ENCODE peak calls at places on chromosomes 1 and 21, in nine cellular contexts. B is spleen, P is stomach, W is K562, S is Peyer's patch, I is uterus, V is IMR-90, X is esophagus squamous epithelium, R is body of pancreas. Q is an unnamed sample.
A peak's percentile ranks its signal among the peaks of the same experiment; 100 is the strongest.

GRCh38 chr1:110875216-110875731 is 2.3 kb downstream of the CD53 start:
- DNase-seq in W (no peak), X (no peak), R (no peak), V (no peak), B (peak; percentile 83), S (no peak), P (peak; percentile 43), I (no peak), Q (no peak)

GRCh38 chr1:241610056-241610815 is 29.9 kb downstream of the CHML start:
- DNase-seq in X (no peak), P (peak; percentile 33), W (peak; percentile 38), V (peak; percentile 60), I (no peak), B (no peak), S (no peak), R (peak; percentile 49), Q (no peak)

GRCh38 chr1:41420877-41421276 is 59.6 kb downstream of the FOXO6 start:
- DNase-seq in P (no peak), B (no peak), R (no peak), I (no peak), W (no peak), X (no peak), S (no peak), V (no peak), Q (no peak)

GRCh38 chr1:226035915-226036314 is 26.6 kb upstream of the H3-3A start:
- DNase-seq in W (no peak), P (no peak), B (no peak), X (no peak), R (no peak), S (no peak), V (no peak), I (no peak), Q (no peak)

GRCh38 chr1:116118471-116118870 is 7.3 kb downstream of the MAB21L3 start:
- DNase-seq in P (no peak), S (no peak), X (no peak), I (no peak), W (no peak), V (no peak), B (no peak), R (no peak), Q (peak; percentile 39)

GRCh38 chr1:178599745-178600144 is 86.8 kb downstream of the TEX35 start:
- DNase-seq in S (no peak), X (no peak), V (no peak), W (no peak), P (no peak), I (no peak), B (no peak), R (no peak), Q (no peak)

GRCh38 chr1:235207202-235207565 is 46.1 kb upstream of the RBM34 start:
- DNase-seq in R (no peak), V (no peak), W (peak; percentile 11), P (no peak), I (no peak), X (no peak), B (no peak), S (no peak), Q (no peak)

GRCh38 chr1:117607471-117607870 is 1.6 kb downstream of the TENT5C start:
- DNase-seq in P (peak; percentile 75), I (peak; percentile 23), S (no peak), B (no peak), R (peak; percentile 69), X (no peak), V (no peak), W (no peak), Q (peak; percentile 72)

GRCh38 chr1:112807999-112808398 is 92.9 kb upstream of the PPM1J start:
- DNase-seq in V (no peak), I (no peak), P (no peak), B (no peak), S (no peak), X (no peak), W (no peak), R (no peak), Q (no peak)

GRCh38 chr1:26677306-26678115 is 18.3 kb upstream of the ARID1A start:
- DNase-seq in W (peak; percentile 77), B (peak; percentile 85), S (peak; percentile 83), X (no peak), I (peak; percentile 84), R (peak; percentile 97), V (peak; percentile 64), P (peak; percentile 94), Q (peak; percentile 99)

GRCh38 chr1:195591917-195592672 is 1016.1 kb downstream of the KCNT2 start:
- DNase-seq in W (no peak), B (no peak), I (no peak), V (peak; percentile 89), P (no peak), S (no peak), R (no peak), X (no peak), Q (no peak)

GRCh38 chr1:183318433-183318832 is 99.7 kb downstream of the NMNAT2 start:
- DNase-seq in P (peak; percentile 42), W (no peak), X (no peak), R (peak; percentile 87), V (peak; percentile 95), B (no peak), S (no peak), I (peak; percentile 93), Q (peak; percentile 85)

GRCh38 chr1:12144236-12144635 is 22.6 kb upstream of the TNFRSF1B start:
- DNase-seq in P (no peak), X (no peak), V (no peak), S (peak; percentile 84), W (no peak), R (no peak), B (peak; percentile 76), I (no peak), Q (no peak)

DNA sequence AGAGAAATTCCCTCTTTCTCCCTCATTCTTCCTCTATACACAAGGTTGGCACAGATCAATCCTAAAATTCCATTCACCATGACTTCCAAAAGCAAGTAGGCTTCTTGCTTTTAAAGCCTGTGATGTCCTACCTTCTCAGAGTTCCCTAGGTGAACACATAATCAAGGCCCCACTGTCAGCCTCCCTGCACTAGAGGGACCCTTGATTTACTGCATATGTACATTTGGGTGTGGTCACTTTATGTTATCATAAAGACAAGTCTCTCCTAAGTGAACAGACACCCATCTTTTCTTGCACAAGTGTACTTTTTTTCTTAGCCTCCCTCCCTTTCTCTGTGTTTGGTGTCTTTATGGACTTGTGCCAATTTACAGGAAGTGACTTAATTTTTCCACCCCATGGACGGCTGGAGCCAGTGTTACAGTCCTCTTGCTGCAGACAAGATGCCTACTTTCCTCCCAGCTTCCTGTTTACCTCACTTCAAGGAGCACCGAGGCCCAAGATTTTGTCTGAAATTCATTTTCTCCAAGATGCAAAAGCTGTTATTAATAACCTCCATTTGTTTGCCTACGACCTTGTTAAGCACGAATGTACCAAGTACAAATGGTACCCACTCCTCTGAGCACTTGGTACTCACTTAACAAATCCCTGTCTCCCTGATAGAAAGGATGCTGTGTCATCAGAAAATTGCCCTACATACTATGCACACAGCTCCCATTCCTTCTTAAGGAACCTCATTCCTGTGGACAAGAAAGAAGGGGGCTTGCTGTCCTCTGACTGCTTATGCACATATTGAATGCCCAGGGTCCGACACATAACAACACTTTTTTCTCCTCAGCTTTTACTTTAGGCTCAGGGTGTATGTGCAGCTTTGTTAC is 82.8 kb upstream of the SLC44A3 start:
- DNase-seq in X (no peak), B (no peak), P (no peak), I (no peak), S (no peak), V (peak; percentile 45), R (no peak), W (no peak), Q (no peak)
- H3K27ac ChIP-seq in X (no peak overlapping the region), B (no peak overlapping the region), P (no peak overlapping the region), I (no peak overlapping the region), S (no peak overlapping the region), V (peak overlapping the region; percentile 4), R (no peak overlapping the region), W (no peak overlapping the region), Q (no peak overlapping the region)

GRCh38 chr1:39491146-39491921 is at the start of gene BMP8A:
- DNase-seq in B (peak; percentile 92), V (no peak), P (peak; percentile 80), X (no peak), R (peak; percentile 83), S (peak; percentile 81), W (peak; percentile 97), I (peak; percentile 38), Q (peak; percentile 86)
- TF ChIP-seq POLR2A in B (no peak), V (no peak), P (no peak), X (no peak), R (no peak), S (no peak), W (no peak), I (peak; percentile 25), Q (peak; percentile 87)

DNA sequence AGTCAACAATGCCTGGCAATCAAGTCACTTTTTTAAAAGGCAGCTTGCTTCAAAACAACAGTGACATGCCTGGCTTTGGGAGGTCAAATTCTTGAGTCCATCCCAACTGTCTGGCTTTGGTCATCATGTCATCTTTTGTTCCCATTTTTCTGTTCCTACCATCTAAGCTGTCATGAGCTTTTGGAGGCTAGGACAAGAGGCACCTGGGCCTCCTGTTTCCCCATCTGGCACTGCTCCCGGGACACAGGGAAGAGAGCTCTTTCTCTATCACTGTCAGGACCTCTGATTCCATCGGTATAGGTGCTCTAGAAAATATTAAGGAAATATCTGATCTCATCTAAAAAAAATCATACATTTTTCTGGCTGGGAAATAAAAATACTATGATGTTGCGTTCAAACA is 156.3 kb downstream of the CLIC6 start:
- DNase-seq in W (no peak), X (no peak), B (no peak), V (no peak), I (no peak), R (no peak), P (no peak), S (no peak), Q (no peak)
- H3K27ac ChIP-seq in W (no peak overlapping the region), X (peak overlapping the region; percentile 17), B (no peak overlapping the region), V (no peak overlapping the region), I (no peak overlapping the region), R (no peak overlapping the region), P (peak overlapping the region; percentile 21), S (no peak overlapping the region), Q (no peak overlapping the region)

DNA sequence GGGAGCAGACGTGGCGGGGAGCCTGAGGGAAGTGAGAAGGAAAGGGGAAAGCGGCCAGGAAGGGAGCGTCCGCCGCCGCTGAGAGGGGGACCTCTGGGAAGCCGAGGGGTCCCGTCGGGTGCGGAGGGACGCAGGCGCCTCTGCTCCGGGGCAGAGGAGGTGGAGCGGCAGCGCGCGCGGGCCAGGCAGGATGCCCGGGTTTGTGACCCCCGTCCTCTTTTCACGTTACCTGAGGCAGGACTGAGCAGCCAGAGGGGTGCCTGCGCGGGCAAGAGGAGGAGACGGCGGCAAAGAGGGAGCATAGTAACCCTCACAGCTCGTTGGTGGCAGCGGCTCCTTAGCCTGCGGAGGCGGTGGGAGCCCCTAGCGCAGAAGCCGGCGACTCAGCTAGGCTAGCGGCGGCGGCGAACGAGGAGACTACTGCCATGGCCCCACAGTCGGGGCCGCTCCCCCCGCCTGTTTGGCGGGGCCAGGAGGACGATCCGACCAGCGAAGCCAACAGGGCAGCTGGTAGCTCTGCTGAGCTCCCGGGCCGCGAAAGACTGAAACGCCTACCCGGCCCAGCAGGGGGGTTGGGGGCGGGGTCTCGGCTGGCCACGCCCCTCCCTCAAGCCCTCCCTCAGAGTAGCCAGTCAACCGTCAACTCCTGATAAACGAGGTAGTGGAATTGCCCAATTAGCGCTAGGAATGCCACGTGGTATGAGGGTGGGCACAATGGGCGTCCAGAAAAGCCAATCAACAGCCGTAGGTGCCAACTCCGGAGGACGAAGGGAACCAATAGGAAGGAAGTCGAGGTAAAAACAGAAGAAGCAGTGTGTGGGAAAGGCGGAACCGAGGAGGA is at the start of gene TESK2:
- DNase-seq in I (peak; percentile 98), W (peak; percentile 95), S (peak; percentile 98), P (peak; percentile 98), B (peak; percentile 98), V (peak; percentile 99), R (peak; percentile 99), X (peak; percentile 94), Q (peak; percentile 98)
- TF ChIP-seq POLR2A in I (peak; percentile 96), W (peak; percentile 72), S (peak; percentile 91), P (peak; percentile 60), B (peak; percentile 76), V (peak; percentile 62), R (peak; percentile 91), X (peak; percentile 71), Q (no peak)